ENCODE peak calls at places on chromosomes 6 and 20, in ten cellular contexts. Q is tibial artery; T is transverse colon; F is IMR-90; S is dorsolateral prefrontal cortex; X is stomach; V is cardiac muscle cell; N is mesendoderm; D is CD4-positive, CD25-positive, alpha-beta regulatory T cell; L is heart right ventricle. M is an unnamed sample.

GRCh38 chr20:10329387-10330005 is 104.5 kb downstream of the MKKS start:
- DNase-seq in Q (no peak), T (no peak), F (no peak), S (no peak), X (no peak), V (no peak), N (no peak), D (no peak), L (no peak), M (no peak)

GRCh38 chr20:34859826-34860545 is 12.7 kb downstream of the GGT7 start:
- DNase-seq in Q (no peak), T (no peak), F (no peak), S (no peak), X (no peak), V (no peak), N (no peak), D (no peak), L (no peak), M (no peak)

GRCh38 chr20:36154696-36155628 is at the start of gene EPB41L1:
- DNase-seq in Q (peak), T (no peak), F (no peak), S (no peak), X (no peak), V (peak), N (peak), D (no peak), L (no peak), M (no peak)

GRCh38 chr6:159169193-159169555 is at the start of gene FNDC1:
- DNase-seq in Q (no peak), T (peak), F (no peak), S (no peak), X (no peak), V (peak), N (peak), D (peak), L (no peak), M (no peak)

GRCh38 chr6:95501032-95501904 is 76.1 kb upstream of the MANEA start:
- DNase-seq in Q (no peak), T (no peak), F (no peak), S (no peak), X (no peak), V (no peak), N (no peak), D (no peak), L (no peak), M (no peak)

GRCh38 chr6:134223761-134224445 is 94.0 kb downstream of the SGK1 start:
- DNase-seq in Q (no peak), T (no peak), F (peak), S (no peak), X (no peak), V (no peak), N (no peak), D (no peak), L (no peak), M (no peak)

GRCh38 chr6:167845856-167846255 is 19.1 kb downstream of the AFDN start:
- DNase-seq in Q (no peak), T (no peak), F (no peak), S (no peak), X (no peak), V (no peak), N (peak), D (no peak), L (no peak), M (no peak)

GRCh38 chr6:77361018-77361417 is 102.3 kb downstream of the HTR1B start:
- DNase-seq in Q (no peak), T (no peak), F (no peak), S (no peak), X (no peak), V (no peak), N (no peak), D (no peak), L (no peak), M (no peak)

DNA sequence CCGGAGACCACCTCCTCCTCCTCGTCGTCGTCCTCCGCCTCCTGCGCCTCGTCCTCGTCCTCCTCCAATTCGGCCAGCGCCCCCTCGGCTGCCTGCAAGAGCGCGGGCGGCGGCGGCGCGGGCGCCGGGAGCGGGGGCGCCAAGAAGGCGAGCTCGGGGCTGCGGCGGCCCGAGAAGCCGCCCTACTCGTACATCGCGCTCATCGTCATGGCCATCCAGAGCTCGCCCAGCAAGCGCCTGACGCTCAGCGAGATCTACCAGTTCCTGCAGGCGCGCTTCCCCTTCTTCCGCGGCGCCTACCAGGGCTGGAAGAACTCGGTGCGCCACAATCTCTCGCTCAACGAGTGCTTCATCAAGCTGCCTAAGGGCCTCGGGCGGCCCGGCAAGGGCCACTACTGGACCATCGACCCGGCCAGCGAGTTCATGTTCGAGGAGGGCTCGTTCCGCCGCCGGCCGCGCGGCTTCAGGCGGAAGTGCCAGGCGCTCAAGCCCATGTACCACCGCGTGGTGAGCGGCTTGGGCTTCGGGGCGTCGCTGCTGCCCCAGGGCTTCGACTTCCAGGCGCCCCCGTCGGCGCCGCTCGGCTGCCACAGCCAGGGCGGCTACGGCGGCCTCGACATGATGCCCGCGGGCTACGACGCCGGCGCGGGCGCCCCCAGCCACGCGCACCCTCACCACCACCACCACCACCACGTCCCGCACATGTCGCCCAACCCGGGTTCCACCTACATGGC is 862 bp downstream of the FOXF2 start:
- DNase-seq in Q (no peak), T (no peak), F (peak), S (no peak), X (no peak), V (peak), N (peak), D (no peak), L (no peak), M (no peak)
- H3K4me3 ChIP-seq in Q (peak), T (peak), F (peak), S (peak), X (peak), V (peak), N (no peak), D (no peak), L (peak), M (no peak)

GRCh38 chr20:43915209-43916072 is 789 bp downstream of the TOX2 start:
- DNase-seq in Q (no peak), T (peak), F (peak), S (no peak), X (no peak), V (no peak), N (peak), D (peak), L (no peak), M (no peak)
- H3K4me3 ChIP-seq in Q (peak), T (peak), F (peak), S (peak), X (peak), V (peak), N (peak), D (peak), L (peak), M (peak)

GRCh38 chr6:97423190-97423589 is 140.2 kb upstream of the MMS22L start:
- DNase-seq in Q (no peak), T (no peak), F (no peak), S (no peak), X (no peak), V (no peak), N (no peak), D (no peak), L (no peak), M (no peak)
- H3K4me3 ChIP-seq in Q (no peak), T (no peak), F (no peak), S (no peak), X (no peak), V (no peak), N (no peak), D (no peak), L (no peak), M (no peak)

GRCh38 chr6:119346450-119346849 is 3.1 kb downstream of the MAN1A1 start:
- DNase-seq in Q (no peak), T (no peak), F (no peak), S (no peak), X (no peak), V (no peak), N (no peak), D (no peak), L (no peak), M (no peak)
- H3K4me3 ChIP-seq in Q (peak), T (peak), F (no peak), S (peak), X (peak), V (peak), N (peak), D (peak), L (peak), M (no peak)

GRCh38 chr6:142693446-142693845 is 251.5 kb downstream of the HIVEP2 start:
- DNase-seq in Q (no peak), T (no peak), F (peak), S (no peak), X (no peak), V (no peak), N (no peak), D (no peak), L (no peak), M (no peak)
- H3K4me3 ChIP-seq in Q (no peak), T (no peak), F (no peak), S (no peak), X (no peak), V (no peak), N (no peak), D (no peak), L (no peak), M (no peak)